ENCODE peak calls at places on chromosomes 3 and 15, in four cellular contexts. Q is activated CD4-positive, alpha-beta T cell treated with anti-CD3 and anti-CD28 coated beads, Interleukin-2, amount 10 ng/mL, durations not matched to agents 7 days and 5 days; S is AG04449; J is GM04504. Y is an unnamed sample.

GRCh38 chr3:187454416-187454815 is 86.2 kb downstream of the RTP4 start:
- DNase-seq in J (no peak), Q (no peak), S (no peak), Y (no peak)

GRCh38 chr15:101694261-101694660 is 30.0 kb downstream of the TARS3 start:
- DNase-seq in J (no peak), Q (no peak), S (no peak), Y (no peak)

GRCh38 chr3:29605845-29606244 is 325.0 kb downstream of the RBMS3 start:
- DNase-seq in J (no peak), Q (no peak), S (peak; percentile 41), Y (peak; percentile 93)

GRCh38 chr3:30553641-30554316 is 52.6 kb upstream of the TGFBR2 start:
- DNase-seq in S (no peak), Q (no peak), J (no peak), Y (peak; percentile 15)

GRCh38 chr3:184177331-184177731 is 2.7 kb downstream of the AP2M1 start:
- DNase-seq in J (no peak), Q (no peak), S (no peak), Y (peak; percentile 72)

GRCh38 chr3:19898725-19899124 is 35.3 kb downstream of the EFHB start:
- DNase-seq in S (no peak), Q (no peak), J (no peak), Y (peak; percentile 33)

GRCh38 chr15:100918690-100919480 is at the start of gene LRRK1:
- DNase-seq in J (no peak), Q (no peak), S (no peak), Y (peak; percentile 34)

GRCh38 chr3:23966308-23966707 is 21.2 kb downstream of the NR1D2 start:
- DNase-seq in S (peak; percentile 82), Q (no peak), J (no peak), Y (no peak)

GRCh38 chr15:83871808-83872559 is 218.1 kb downstream of the ADAMTSL3 start:
- DNase-seq in S (no peak), Q (no peak), J (peak; percentile 14), Y (peak; percentile 78)

GRCh38 chr3:127258733-127259132 is 29.1 kb downstream of the PRR20G start:
- DNase-seq in Q (no peak), S (no peak), J (no peak), Y (no peak)

GRCh38 chr3:156787926-156788663 is 38.1 kb upstream of the LEKR1 start:
- DNase-seq in S (peak; percentile 91), J (peak; percentile 77), Q (no peak), Y (peak; percentile 96)

GRCh38 chr3:61688307-61688695 is 126.9 kb downstream of the PTPRG start:
- DNase-seq in S (no peak), J (no peak), Q (no peak), Y (no peak)

GRCh38 chr3:37997791-37998370 is 7.3 kb downstream of the VILL start:
- DNase-seq in Q (no peak), S (no peak), J (no peak), Y (no peak)

GRCh38 chr3:46440531-46441294 is 24.0 kb downstream of the LTF start:
- DNase-seq in S (no peak), J (no peak), Q (peak; percentile 69), Y (no peak)

GRCh38 chr15:52651868-52652267 is 27.3 kb downstream of the ATOSA start:
- DNase-seq in Q (peak; percentile 47), S (peak; percentile 61), J (peak; percentile 59), Y (peak; percentile 97)

GRCh38 chr3:29438580-29438979 is 157.7 kb downstream of the RBMS3 start:
- DNase-seq in J (no peak), Q (no peak), S (no peak), Y (peak; percentile 55)

GRCh38 chr3:179852117-179852886 is 184.4 kb downstream of the PEX5L start:
- DNase-seq in Q (no peak), S (peak; percentile 16), J (no peak), Y (peak; percentile 53)

GRCh38 chr3:46978985-46979944 is at the start of gene NBEAL2:
- DNase-seq in J (peak; percentile 62), Q (peak; percentile 97), S (peak; percentile 28), Y (peak; percentile 83)